ENCODE peak calls at places on chromosomes 2 and 18, in five cellular contexts. One of them, this sample, is unnamed.

GRCh38 chr2:40844353-40845277 is 392.7 kb upstream of the SLC8A1 start:
- DNase-seq in A549: no peak
- DNase-seq in pancreas: peak
- DNase-seq in colonic mucosa: no peak
- DNase-seq in GM23338: peak
- DNase-seq in this sample: no peak

GRCh38 chr18:11052800-11053199 is 96.6 kb downstream of the PIEZO2 start:
- DNase-seq in A549: no peak
- DNase-seq in pancreas: no peak
- DNase-seq in colonic mucosa: no peak
- DNase-seq in GM23338: no peak
- DNase-seq in this sample: no peak

GRCh38 chr2:62529758-62530157 is 23.8 kb upstream of the TMEM17 start:
- DNase-seq in A549: no peak
- DNase-seq in pancreas: no peak
- DNase-seq in colonic mucosa: no peak
- DNase-seq in GM23338: no peak
- DNase-seq in this sample: no peak

GRCh38 chr2:142868281-142868762 is 9.1 kb upstream of the KYNU start:
- DNase-seq in A549: no peak
- DNase-seq in pancreas: no peak
- DNase-seq in colonic mucosa: peak
- DNase-seq in GM23338: no peak
- DNase-seq in this sample: peak

GRCh38 chr2:222024934-222025890 is 273.6 kb downstream of the PAX3 start:
- DNase-seq in A549: peak
- DNase-seq in pancreas: no peak
- DNase-seq in colonic mucosa: no peak
- DNase-seq in GM23338: peak
- DNase-seq in this sample: no peak

GRCh38 chr2:86274918-86275275 is 62.5 kb downstream of the REEP1 start:
- DNase-seq in A549: no peak
- DNase-seq in pancreas: peak
- DNase-seq in colonic mucosa: peak
- DNase-seq in GM23338: no peak
- DNase-seq in this sample: peak

GRCh38 chr18:46793565-46793964 is 36.7 kb upstream of the ST8SIA5 start:
- DNase-seq in A549: no peak
- DNase-seq in pancreas: no peak
- DNase-seq in colonic mucosa: no peak
- DNase-seq in GM23338: peak
- DNase-seq in this sample: no peak

GRCh38 chr2:54394392-54394791 is 61.7 kb upstream of the SPTBN1 start:
- DNase-seq in A549: no peak
- DNase-seq in pancreas: no peak
- DNase-seq in colonic mucosa: no peak
- DNase-seq in GM23338: no peak
- DNase-seq in this sample: no peak

GRCh38 chr2:20641123-20641985 is 9.5 kb downstream of the HS1BP3 start:
- DNase-seq in A549: no peak
- DNase-seq in pancreas: no peak
- DNase-seq in colonic mucosa: no peak
- DNase-seq in GM23338: no peak
- DNase-seq in this sample: no peak

GRCh38 chr2:73938761-73939352 is 12.2 kb downstream of the DGUOK start:
- DNase-seq in A549: no peak
- DNase-seq in pancreas: no peak
- DNase-seq in colonic mucosa: no peak
- DNase-seq in GM23338: no peak
- DNase-seq in this sample: no peak

GRCh38 chr18:26185267-26185666 is 41.0 kb upstream of the TAF4B start:
- DNase-seq in A549: peak
- DNase-seq in pancreas: no peak
- DNase-seq in colonic mucosa: no peak
- DNase-seq in GM23338: peak
- DNase-seq in this sample: no peak

GRCh38 chr18:40874233-40874632 is 1080.8 kb upstream of the PIK3C3 start:
- DNase-seq in A549: no peak
- DNase-seq in pancreas: no peak
- DNase-seq in colonic mucosa: no peak
- DNase-seq in GM23338: no peak
- DNase-seq in this sample: no peak

GRCh38 chr18:37516361-37516853 is 49.2 kb downstream of the CELF4 start:
- DNase-seq in A549: no peak
- DNase-seq in pancreas: no peak
- DNase-seq in colonic mucosa: no peak
- DNase-seq in GM23338: no peak
- DNase-seq in this sample: no peak

GRCh38 chr2:33291278-33292013 is 185.0 kb upstream of the RASGRP3 start:
- DNase-seq in A549: peak
- DNase-seq in pancreas: no peak
- DNase-seq in colonic mucosa: peak
- DNase-seq in GM23338: no peak
- DNase-seq in this sample: no peak

GRCh38 chr2:64035067-64035942 is 16.1 kb upstream of the VPS54 start:
- DNase-seq in A549: no peak
- DNase-seq in pancreas: no peak
- DNase-seq in colonic mucosa: no peak
- DNase-seq in GM23338: no peak
- DNase-seq in this sample: no peak

GRCh38 chr18:43830905-43831304 is 553.6 kb upstream of the SYT4 start:
- DNase-seq in A549: no peak
- DNase-seq in pancreas: no peak
- DNase-seq in colonic mucosa: no peak
- DNase-seq in GM23338: peak
- DNase-seq in this sample: no peak

GRCh38 chr18:48790226-48790863 is 160.4 kb downstream of the SMAD7 start:
- DNase-seq in A549: no peak
- DNase-seq in pancreas: no peak
- DNase-seq in colonic mucosa: no peak
- DNase-seq in GM23338: no peak
- DNase-seq in this sample: peak

GRCh38 chr2:75311993-75312392 is 112.7 kb upstream of the TACR1 start:
- DNase-seq in A549: no peak
- DNase-seq in pancreas: no peak
- DNase-seq in colonic mucosa: no peak
- DNase-seq in GM23338: peak
- DNase-seq in this sample: no peak

GRCh38 chr2:139617747-139618146 is 837.6 kb upstream of the NXPH2 start:
- DNase-seq in A549: no peak
- DNase-seq in pancreas: no peak
- DNase-seq in colonic mucosa: no peak
- DNase-seq in GM23338: no peak
- DNase-seq in this sample: no peak

GRCh38 chr18:45554070-45554767 is 61.1 kb upstream of the SLC14A2 start:
- DNase-seq in A549: no peak
- DNase-seq in pancreas: no peak
- DNase-seq in colonic mucosa: no peak
- DNase-seq in GM23338: no peak
- DNase-seq in this sample: no peak

GRCh38 chr18:33906046-33906445 is 318.7 kb downstream of the NOL4 start:
- DNase-seq in A549: no peak
- DNase-seq in pancreas: no peak
- DNase-seq in colonic mucosa: no peak
- DNase-seq in GM23338: no peak
- DNase-seq in this sample: no peak

GRCh38 chr18:55012041-55012440 is 52.8 kb upstream of the CCDC68 start:
- DNase-seq in A549: no peak
- DNase-seq in pancreas: no peak
- DNase-seq in colonic mucosa: no peak
- DNase-seq in GM23338: peak
- DNase-seq in this sample: no peak

GRCh38 chr2:186755066-186755465 is 61.2 kb downstream of the FAM171B start:
- DNase-seq in A549: no peak
- DNase-seq in pancreas: no peak
- DNase-seq in colonic mucosa: no peak
- DNase-seq in GM23338: no peak
- DNase-seq in this sample: no peak

GRCh38 chr2:152320166-152320565 is 14.8 kb upstream of the FMNL2 start:
- DNase-seq in A549: no peak
- DNase-seq in pancreas: no peak
- DNase-seq in colonic mucosa: no peak
- DNase-seq in GM23338: no peak
- DNase-seq in this sample: no peak

GRCh38 chr18:79388043-79388442 is 7.7 kb upstream of the NFATC1 start:
- DNase-seq in A549: no peak
- DNase-seq in pancreas: no peak
- DNase-seq in colonic mucosa: peak
- DNase-seq in GM23338: no peak
- DNase-seq in this sample: no peak

GRCh38 chr2:202038471-202039277 is 5.0 kb downstream of the FZD7 start:
- DNase-seq in A549: peak
- DNase-seq in pancreas: no peak
- DNase-seq in colonic mucosa: no peak
- DNase-seq in GM23338: peak
- DNase-seq in this sample: no peak

GRCh38 chr2:145066151-145066661 is 546.3 kb upstream of the ZEB2 start:
- DNase-seq in A549: no peak
- DNase-seq in pancreas: no peak
- DNase-seq in colonic mucosa: no peak
- DNase-seq in GM23338: no peak
- DNase-seq in this sample: no peak

GRCh38 chr2:145065278-145065677 is 545.4 kb upstream of the ZEB2 start:
- DNase-seq in A549: no peak
- DNase-seq in pancreas: no peak
- DNase-seq in colonic mucosa: no peak
- DNase-seq in GM23338: no peak
- DNase-seq in this sample: no peak

GRCh38 chr2:145066795-145067194 is 546.9 kb upstream of the ZEB2 start:
- DNase-seq in A549: no peak
- DNase-seq in pancreas: no peak
- DNase-seq in colonic mucosa: no peak
- DNase-seq in GM23338: no peak
- DNase-seq in this sample: no peak

GRCh38 chr2:145068509-145068908 is 548.6 kb upstream of the ZEB2 start:
- DNase-seq in A549: no peak
- DNase-seq in pancreas: no peak
- DNase-seq in colonic mucosa: no peak
- DNase-seq in GM23338: no peak
- DNase-seq in this sample: no peak

DNA sequence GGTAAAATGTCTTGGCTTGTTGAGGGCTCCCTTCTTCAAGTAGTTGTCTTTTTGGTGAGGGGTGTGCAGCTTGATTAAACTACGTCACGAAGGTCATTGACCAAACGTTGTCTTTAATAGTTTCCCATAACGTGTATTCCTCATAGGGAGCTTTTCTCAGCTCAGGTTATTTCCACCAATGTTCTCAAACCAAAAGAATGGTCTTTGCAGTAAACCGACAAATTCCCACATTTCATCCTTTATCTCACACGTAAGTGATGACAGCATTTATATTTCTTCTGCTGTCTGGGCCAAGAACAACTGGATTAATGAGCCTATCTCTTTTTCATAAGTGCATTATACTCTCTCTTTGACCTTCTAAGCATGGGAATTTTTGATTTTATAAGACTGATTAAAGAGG is 547.7 kb upstream of the ZEB2 start:
- DNase-seq in A549: no peak
- DNase-seq in pancreas: no peak
- DNase-seq in colonic mucosa: no peak
- DNase-seq in GM23338: no peak
- DNase-seq in this sample: no peak
- H3K27ac ChIP-seq in A549: no peak
- H3K27ac ChIP-seq in pancreas: no peak
- H3K27ac ChIP-seq in colonic mucosa: no peak
- H3K27ac ChIP-seq in GM23338: no peak
- H3K27ac ChIP-seq in this sample: no peak

GRCh38 chr2:237524631-237525030 is 37.6 kb downstream of the MLPH start:
- DNase-seq in A549: no peak
- DNase-seq in pancreas: peak
- DNase-seq in colonic mucosa: no peak
- DNase-seq in GM23338: no peak
- DNase-seq in this sample: peak
- H3K27ac ChIP-seq in A549: no peak
- H3K27ac ChIP-seq in pancreas: no peak
- H3K27ac ChIP-seq in colonic mucosa: no peak
- H3K27ac ChIP-seq in GM23338: no peak
- H3K27ac ChIP-seq in this sample: peak

DNA sequence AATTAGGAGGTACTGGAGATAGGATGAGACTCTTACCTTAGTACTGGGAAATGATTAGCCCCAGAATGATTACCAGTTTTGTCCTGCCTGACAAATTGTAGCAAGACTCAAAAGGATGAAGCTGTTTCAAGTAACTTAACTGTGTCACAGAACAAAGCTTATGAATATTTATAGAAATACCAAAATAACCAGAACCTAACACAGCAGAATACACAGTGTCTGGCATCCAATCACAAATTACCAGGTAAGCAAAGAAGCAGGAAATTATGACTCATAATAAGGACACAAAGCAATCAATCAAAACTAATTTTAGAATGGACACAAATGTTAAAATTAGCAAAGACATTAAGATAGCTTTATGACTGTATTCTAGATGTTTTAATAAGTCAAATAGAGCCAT is 91.9 kb downstream of the CTNNA2 start:
- DNase-seq in A549: no peak
- DNase-seq in pancreas: no peak
- DNase-seq in colonic mucosa: no peak
- DNase-seq in GM23338: no peak
- DNase-seq in this sample: no peak
- H3K27ac ChIP-seq in A549: no peak
- H3K27ac ChIP-seq in pancreas: no peak
- H3K27ac ChIP-seq in colonic mucosa: no peak
- H3K27ac ChIP-seq in GM23338: no peak
- H3K27ac ChIP-seq in this sample: no peak

GRCh38 chr2:224436634-224437033 is 34.7 kb upstream of the FAM124B start:
- DNase-seq in A549: no peak
- DNase-seq in pancreas: no peak
- DNase-seq in colonic mucosa: no peak
- DNase-seq in GM23338: no peak
- DNase-seq in this sample: no peak

GRCh38 chr2:224440988-224441387 is 39.1 kb upstream of the FAM124B start:
- DNase-seq in A549: no peak
- DNase-seq in pancreas: no peak
- DNase-seq in colonic mucosa: no peak
- DNase-seq in GM23338: no peak
- DNase-seq in this sample: no peak

GRCh38 chr2:224442092-224442999 is 40.4 kb upstream of the FAM124B start:
- DNase-seq in A549: no peak
- DNase-seq in pancreas: no peak
- DNase-seq in colonic mucosa: peak
- DNase-seq in GM23338: peak
- DNase-seq in this sample: peak

GRCh38 chr2:224434618-224435017 is 32.7 kb upstream of the FAM124B start:
- DNase-seq in A549: no peak
- DNase-seq in pancreas: no peak
- DNase-seq in colonic mucosa: no peak
- DNase-seq in GM23338: no peak
- DNase-seq in this sample: no peak

GRCh38 chr2:224438726-224439125 is 36.8 kb upstream of the FAM124B start:
- DNase-seq in A549: no peak
- DNase-seq in pancreas: no peak
- DNase-seq in colonic mucosa: no peak
- DNase-seq in GM23338: no peak
- DNase-seq in this sample: no peak
- H3K27ac ChIP-seq in A549: no peak
- H3K27ac ChIP-seq in pancreas: no peak
- H3K27ac ChIP-seq in colonic mucosa: no peak
- H3K27ac ChIP-seq in GM23338: no peak
- H3K27ac ChIP-seq in this sample: no peak

This sample was measured in right lobe of liver.